ENCODE peak calls at places on chromosomes 16 and 17, in six cellular contexts. A is AG10803, R is cardiac fibroblast, F is brain microvascular endothelial cell, G is HFF-Myc, Y is choroid plexus epithelial cell. U is an unnamed sample.

GRCh38 chr17:40956401-40957254 is 10.1 kb downstream of the KRT39 start:
- DNase-seq in F (peak; percentile 98), A (peak; percentile 96), Y (peak; percentile 93), G (peak; percentile 82), R (peak; percentile 84), U (no peak)

GRCh38 chr16:19860146-19861030 is 24.3 kb downstream of the GPRC5B start:
- DNase-seq in F (peak; percentile 56), Y (peak; percentile 82), G (no peak), A (peak; percentile 21), R (peak; percentile 48), U (no peak)

GRCh38 chr16:56657555-56658430 is at the start of gene MT1F:
- DNase-seq in G (no peak), F (peak; percentile 22), A (no peak), Y (peak; percentile 25), R (peak; percentile 24), U (peak; percentile 49)

GRCh38 chr16:6704306-6704705 is 628.3 kb upstream of the RBFOX1 start:
- DNase-seq in R (no peak), A (no peak), G (no peak), F (no peak), Y (no peak), U (no peak)

GRCh38 chr17:42010898-42011516 is 6.2 kb downstream of the DNAJC7 start:
- DNase-seq in Y (peak; percentile 63), A (no peak), G (no peak), F (peak; percentile 36), R (peak; percentile 68), U (no peak)

GRCh38 chr16:27408012-27408601 is 6.1 kb downstream of the IL21R start:
- DNase-seq in G (no peak), R (peak; percentile 72), A (peak; percentile 42), Y (peak; percentile 74), F (peak; percentile 87), U (no peak)

GRCh38 chr17:2933606-2934005 is 129.8 kb downstream of the OR1D5 start:
- DNase-seq in R (no peak), Y (no peak), G (no peak), F (no peak), A (no peak), U (no peak)

GRCh38 chr17:35254107-35254802 is 11.4 kb downstream of the SLFN5 start:
- DNase-seq in G (peak; percentile 85), A (peak; percentile 98), Y (peak; percentile 90), R (peak; percentile 97), F (peak; percentile 87), U (peak; percentile 14)

GRCh38 chr16:84502075-84502474 is 2.4 kb downstream of the MEAK7 start:
- DNase-seq in G (no peak), A (no peak), Y (no peak), R (no peak), F (no peak), U (no peak)

GRCh38 chr17:35016369-35016768 is 36.1 kb downstream of the LIG3 start:
- DNase-seq in G (no peak), A (no peak), R (no peak), F (no peak), Y (no peak), U (no peak)

GRCh38 chr17:65057520-65058075 is 1.1 kb upstream of the GNA13 start:
- DNase-seq in R (peak; percentile 61), F (no peak), Y (peak; percentile 16), A (no peak), G (no peak), U (peak; percentile 67)

GRCh38 chr17:77451894-77452852 is 311.4 kb downstream of the SEC14L1 start:
- DNase-seq in Y (peak; percentile 68), R (peak; percentile 58), F (peak; percentile 63), A (peak; percentile 75), G (no peak), U (no peak)

GRCh38 chr16:27171584-27171983 is 31.7 kb upstream of the KDM8 start:
- DNase-seq in F (no peak), Y (no peak), A (no peak), R (no peak), G (no peak), U (no peak)

GRCh38 chr17:81593105-81593871 is 41.1 kb upstream of the FAAP100 start:
- DNase-seq in R (no peak), G (no peak), Y (no peak), A (no peak), F (no peak), U (no peak)

GRCh38 chr17:64172510-64172909 is 42.6 kb upstream of the ERN1 start:
- DNase-seq in F (no peak), Y (no peak), G (no peak), R (peak; percentile 19), A (no peak), U (no peak)

GRCh38 chr16:57299719-57300386 is 15.4 kb upstream of the PLLP start:
- DNase-seq in R (peak; percentile 99), G (peak; percentile 94), F (peak; percentile 92), Y (peak; percentile 97), A (peak; percentile 97), U (peak; percentile 73)

GRCh38 chr17:57803026-57803425 is 46.8 kb downstream of the MRPS23 start:
- DNase-seq in Y (no peak), F (no peak), A (no peak), R (no peak), G (no peak), U (no peak)

GRCh38 chr17:560379-560935 is 154.2 kb downstream of the VPS53 start:
- DNase-seq in R (peak; percentile 57), G (no peak), F (no peak), A (no peak), Y (no peak), U (no peak)

GRCh38 chr16:3754772-3755171 is 37.4 kb upstream of the TRAP1 start:
- DNase-seq in A (no peak), R (no peak), F (no peak), G (no peak), Y (no peak), U (no peak)

GRCh38 chr16:89841275-89841674 is 13.0 kb downstream of the SPIRE2 start:
- DNase-seq in R (no peak), G (no peak), F (no peak), Y (no peak), A (no peak), U (no peak)

GRCh38 chr17:82487898-82488297 is 29.4 kb downstream of the NARF start:
- DNase-seq in F (no peak), A (no peak), R (no peak), G (no peak), Y (no peak), U (no peak)

GRCh38 chr17:37031493-37032083 is 82.8 kb downstream of the AATF start:
- DNase-seq in R (no peak), A (no peak), Y (no peak), G (no peak), F (no peak), U (no peak)
- H3K4me3 ChIP-seq in R (no peak overlapping the region), A (no peak overlapping the region), Y (no peak overlapping the region), G (no peak overlapping the region), F (no peak overlapping the region), U (no peak overlapping the region)

GRCh38 chr17:79749156-79749815 is 18.5 kb downstream of the ENPP7 start:
- DNase-seq in Y (peak; percentile 75), G (no peak), R (peak; percentile 82), A (peak; percentile 79), F (peak; percentile 13), U (no peak)

GRCh38 chr17:79749958-79750357 is 19.2 kb downstream of the ENPP7 start:
- DNase-seq in A (no peak), R (no peak), F (no peak), Y (no peak), G (no peak), U (no peak)

GRCh38 chr17:79747508-79748295 is 17.0 kb downstream of the ENPP7 start:
- DNase-seq in A (no peak), G (no peak), R (no peak), Y (no peak), F (no peak), U (no peak)

GRCh38 chr17:79746955-79747507 is 16.3 kb downstream of the ENPP7 start:
- DNase-seq in F (no peak), Y (peak; percentile 5), A (no peak), G (no peak), R (peak; percentile 6), U (no peak)

GRCh38 chr17:79748296-79749099 is 17.8 kb downstream of the ENPP7 start:
- DNase-seq in G (no peak), F (no peak), A (no peak), Y (no peak), R (no peak), U (no peak)
- H3K4me3 ChIP-seq in G (no peak overlapping the region), F (no peak overlapping the region), A (no peak overlapping the region), Y (no peak overlapping the region), R (no peak overlapping the region), U (no peak overlapping the region)

GRCh38 chr17:4607261-4607731 is 23.0 kb downstream of the SMTNL2 start:
- DNase-seq in R (no peak), F (no peak), A (no peak), G (no peak), Y (peak; percentile 42), U (no peak)
- H3K4me3 ChIP-seq in R (no peak overlapping the region), F (no peak overlapping the region), A (no peak overlapping the region), G (no peak overlapping the region), Y (no peak overlapping the region), U (no peak overlapping the region)

GRCh38 chr17:8189711-8190477 is at the start of gene BORCS6:
- DNase-seq in R (peak; percentile 99), F (peak; percentile 99), A (peak; percentile 99), Y (peak; percentile 99), G (peak; percentile 96), U (peak; percentile 97)

GRCh38 chr17:8188408-8188839 is 1.6 kb downstream of the BORCS6 start:
- DNase-seq in A (no peak), R (no peak), G (no peak), Y (no peak), F (no peak), U (no peak)

GRCh38 chr17:8192070-8192815 is 2.3 kb upstream of the BORCS6 start:
- DNase-seq in G (peak; percentile 86), R (peak; percentile 96), A (peak; percentile 83), F (peak; percentile 93), Y (peak; percentile 97), U (peak; percentile 65)

GRCh38 chr17:8189041-8189710 is 804 bp downstream of the BORCS6 start:
- DNase-seq in A (peak; percentile 16), R (peak; percentile 36), Y (peak; percentile 42), G (no peak), F (peak; percentile 5), U (no peak)

GRCh38 chr17:8190506-8190905 is 526 bp upstream of the BORCS6 start:
- DNase-seq in R (no peak), G (no peak), Y (no peak), F (no peak), A (no peak), U (no peak)
- H3K4me3 ChIP-seq in R (peak overlapping the region; percentile 35), G (peak overlapping the region; percentile 69), Y (peak overlapping the region; percentile 40), F (peak overlapping the region; percentile 33), A (peak overlapping the region; percentile 33), U (peak overlapping the region; percentile 69)

DNA sequence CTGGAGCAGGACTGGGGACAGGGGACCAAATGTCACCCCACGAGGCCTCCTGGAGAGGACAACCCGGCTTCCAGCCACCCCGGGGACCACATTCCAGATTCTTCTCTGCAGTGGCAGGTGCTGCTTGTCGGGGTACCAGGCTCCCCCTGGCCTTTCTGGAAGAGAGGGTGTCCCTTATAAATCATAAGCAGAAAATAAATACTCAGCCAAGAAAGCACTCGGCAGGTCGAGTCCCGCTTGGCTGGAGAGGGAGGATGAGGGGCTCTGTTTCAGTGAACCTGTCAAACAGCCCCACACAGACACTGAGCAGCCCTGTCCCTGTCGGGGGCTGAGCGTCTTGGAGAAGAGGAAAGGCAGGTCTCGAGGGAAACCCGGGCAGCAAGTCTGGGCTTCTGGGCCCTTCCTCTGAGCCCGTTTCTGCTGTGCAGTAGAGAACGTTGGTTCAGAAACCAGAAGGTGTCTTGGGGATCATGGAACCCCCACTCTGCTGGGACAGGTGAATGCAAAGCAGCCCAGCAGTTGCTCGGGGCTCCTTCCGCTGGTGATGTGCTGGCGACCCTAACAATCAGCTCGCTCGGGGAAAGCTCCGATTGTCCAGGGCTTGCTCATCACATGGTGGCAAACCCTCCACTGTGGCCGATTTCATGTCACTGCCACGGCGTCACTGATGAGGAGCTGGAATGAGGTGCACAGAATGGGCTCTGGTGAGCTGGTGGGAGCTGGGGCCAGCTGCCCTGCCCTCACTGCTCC is 36.6 kb downstream of the COX4I1 start:
- DNase-seq in A (no peak), R (no peak), G (no peak), Y (no peak), F (no peak), U (no peak)
- H3K4me3 ChIP-seq in A (no peak overlapping the region), R (no peak overlapping the region), G (no peak overlapping the region), Y (no peak overlapping the region), F (no peak overlapping the region), U (no peak overlapping the region)